ENCODE peak calls at places on chromosomes 2 and 18, in six cellular contexts. X is mesendoderm, Q is fibroblast of lung, P is mucosa of descending colon, W is small intestine, A is gastrocnemius medialis. D is an unnamed sample.

GRCh38 chr2:133253793-133254192 is 314.5 kb downstream of the NCKAP5 start:
- DNase-seq in X (no peak), Q (peak), P (no peak), W (no peak), A (no peak), D (no peak)

GRCh38 chr2:38968021-38968420 is 78.3 kb downstream of the ARHGEF33 start:
- DNase-seq in X (no peak), Q (no peak), P (no peak), W (no peak), A (no peak), D (no peak)

GRCh38 chr2:237441605-237442004 is 27.6 kb upstream of the COL6A3 start:
- DNase-seq in X (no peak), Q (peak), P (no peak), W (no peak), A (no peak), D (peak)

GRCh38 chr18:34511879-34512278 is 198.2 kb upstream of the DTNA start:
- DNase-seq in X (no peak), Q (no peak), P (no peak), W (no peak), A (no peak), D (no peak)

GRCh38 chr18:10477121-10477862 is 22.9 kb downstream of the APCDD1 start:
- DNase-seq in X (peak), Q (no peak), P (no peak), W (no peak), A (no peak), D (no peak)

GRCh38 chr2:192749606-192750200 is 555.0 kb upstream of the TMEFF2 start:
- DNase-seq in X (peak), Q (peak), P (no peak), W (no peak), A (no peak), D (peak)

GRCh38 chr2:229330952-229331351 is 59.9 kb upstream of the PID1 start:
- DNase-seq in X (no peak), Q (no peak), P (peak), W (no peak), A (peak), D (no peak)

GRCh38 chr18:69590150-69590549 is 189.5 kb downstream of the DOK6 start:
- DNase-seq in X (no peak), Q (peak), P (no peak), W (no peak), A (no peak), D (no peak)

GRCh38 chr2:232900811-232901701 is 31.0 kb downstream of the SNORC start:
- DNase-seq in X (peak), Q (no peak), P (no peak), W (no peak), A (no peak), D (no peak)

GRCh38 chr2:179338681-179339080 is 74.0 kb upstream of the SESTD1 start:
- DNase-seq in X (no peak), Q (no peak), P (no peak), W (no peak), A (no peak), D (no peak)

GRCh38 chr18:41761329-41762028 is 193.6 kb upstream of the PIK3C3 start:
- DNase-seq in X (no peak), Q (peak), P (no peak), W (no peak), A (no peak), D (peak)

GRCh38 chr18:867257-867656 is 37.4 kb upstream of the ADCYAP1 start:
- DNase-seq in X (no peak), Q (no peak), P (no peak), W (no peak), A (no peak), D (no peak)

GRCh38 chr2:150204449-150204848 is 283.0 kb downstream of the RND3 start:
- DNase-seq in X (no peak), Q (peak), P (no peak), W (no peak), A (no peak), D (peak)

GRCh38 chr2:8566155-8566670 is 115.6 kb upstream of the ID2 start:
- DNase-seq in X (no peak), Q (no peak), P (no peak), W (no peak), A (no peak), D (no peak)

GRCh38 chr2:29114514-29114840 is 738 bp upstream of the CLIP4 start:
- DNase-seq in X (no peak), Q (no peak), P (no peak), W (no peak), A (no peak), D (no peak)

GRCh38 chr2:180519276-180519675 is 461.1 kb upstream of the UBE2E3 start:
- DNase-seq in X (peak), Q (peak), P (no peak), W (no peak), A (no peak), D (peak)

GRCh38 chr2:173959909-173960308 is 5.3 kb downstream of the SP3 start:
- DNase-seq in X (no peak), Q (no peak), P (no peak), W (no peak), A (no peak), D (no peak)

GRCh38 chr2:84886791-84887190 is 5.9 kb upstream of the TRABD2A start:
- DNase-seq in X (no peak), Q (no peak), P (no peak), W (no peak), A (no peak), D (no peak)

GRCh38 chr2:120321721-120322284 is 24.1 kb upstream of the INHBB start:
- DNase-seq in X (no peak), Q (no peak), P (no peak), W (no peak), A (no peak), D (no peak)

GRCh38 chr2:33021542-33022259 is 74.9 kb downstream of the LTBP1 start:
- DNase-seq in X (peak), Q (peak), P (no peak), W (no peak), A (no peak), D (peak)

GRCh38 chr2:19119326-19120001 is 239.0 kb downstream of the OSR1 start:
- DNase-seq in X (no peak), Q (no peak), P (no peak), W (no peak), A (no peak), D (no peak)

GRCh38 chr2:20291106-20291564 is 59.5 kb downstream of the PUM2 start:
- DNase-seq in X (peak), Q (peak), P (peak), W (peak), A (no peak), D (peak)

GRCh38 chr18:23237524-23238151 is 102.4 kb downstream of the CABLES1 start:
- DNase-seq in X (peak), Q (peak), P (peak), W (peak), A (no peak), D (peak)

GRCh38 chr2:172046080-172046678 is 39.1 kb upstream of the DLX1 start:
- DNase-seq in X (no peak), Q (peak), P (no peak), W (no peak), A (no peak), D (no peak)

GRCh38 chr18:58953627-58954026 is 89.0 kb downstream of the ZNF532 start:
- DNase-seq in X (no peak), Q (no peak), P (no peak), W (peak), A (no peak), D (no peak)

GRCh38 chr2:67561411-67561965 is 164.4 kb downstream of the ETAA1 start:
- DNase-seq in X (no peak), Q (peak), P (peak), W (peak), A (no peak), D (peak)

GRCh38 chr2:237616373-237617304 is 10.7 kb upstream of the LRRFIP1 start:
- DNase-seq in X (no peak), Q (peak), P (no peak), W (no peak), A (no peak), D (peak)

GRCh38 chr2:217947341-217948316 is 55.2 kb downstream of the TNS1 start:
- DNase-seq in X (peak), Q (no peak), P (no peak), W (no peak), A (no peak), D (no peak)

GRCh38 chr18:69754108-69754507 is 193.6 kb downstream of the CD226 start:
- DNase-seq in X (no peak), Q (peak), P (no peak), W (no peak), A (no peak), D (no peak)

GRCh38 chr2:117057021-117057420 is 757.5 kb upstream of the DDX18 start:
- DNase-seq in X (peak), Q (no peak), P (peak), W (peak), A (no peak), D (no peak)

GRCh38 chr2:156385242-156385641 is 50.9 kb upstream of the GPD2 start:
- DNase-seq in X (no peak), Q (no peak), P (no peak), W (no peak), A (no peak), D (no peak)

GRCh38 chr2:74188018-74188601 is 9.4 kb upstream of the MOB1A start:
- DNase-seq in X (peak), Q (peak), P (no peak), W (no peak), A (peak), D (peak)

GRCh38 chr18:1954583-1955312 is 616.6 kb downstream of the METTL4 start:
- DNase-seq in X (no peak), Q (no peak), P (no peak), W (no peak), A (no peak), D (no peak)
- H3K4me3 ChIP-seq in X (no peak), Q (no peak), P (no peak), W (no peak), A (no peak), D (no peak)

DNA sequence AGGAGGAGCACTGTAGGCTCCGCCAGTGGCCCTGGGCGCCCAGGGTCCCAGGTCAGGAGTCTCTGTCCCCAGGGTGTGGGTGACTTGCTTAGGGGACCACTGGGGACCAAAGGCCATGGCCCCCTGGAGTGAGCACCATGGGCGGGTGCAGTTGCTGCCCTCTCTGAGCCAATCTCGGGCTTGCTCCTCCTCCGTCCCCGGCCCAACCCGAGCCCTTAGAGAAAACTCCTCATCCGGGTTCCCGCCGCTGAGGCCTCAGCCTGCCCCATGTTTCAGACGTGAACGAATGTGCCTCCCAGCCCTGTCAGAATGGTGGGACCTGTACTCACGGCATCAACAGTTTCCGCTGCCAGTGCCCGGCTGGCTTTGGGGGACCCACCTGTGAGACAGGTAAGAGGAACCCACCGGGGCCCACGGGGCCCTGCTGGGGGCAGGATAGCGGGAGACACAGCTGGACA is 38.6 kb downstream of the SNED1 start:
- DNase-seq in X (no peak), Q (no peak), P (peak), W (no peak), A (no peak), D (no peak)
- H3K4me3 ChIP-seq in X (no peak), Q (no peak), P (no peak), W (peak), A (no peak), D (no peak)

GRCh38 chr2:190809139-190809764 is 71.4 kb upstream of the GLS start:
- DNase-seq in X (no peak), Q (no peak), P (peak), W (peak), A (no peak), D (no peak)
- H3K4me3 ChIP-seq in X (no peak), Q (no peak), P (no peak), W (no peak), A (no peak), D (no peak)

GRCh38 chr18:54218299-54218698 is 6.2 kb downstream of the MBD2 start:
- DNase-seq in X (no peak), Q (no peak), P (no peak), W (peak), A (no peak), D (no peak)
- H3K4me3 ChIP-seq in X (no peak), Q (no peak), P (no peak), W (no peak), A (no peak), D (no peak)

DNA sequence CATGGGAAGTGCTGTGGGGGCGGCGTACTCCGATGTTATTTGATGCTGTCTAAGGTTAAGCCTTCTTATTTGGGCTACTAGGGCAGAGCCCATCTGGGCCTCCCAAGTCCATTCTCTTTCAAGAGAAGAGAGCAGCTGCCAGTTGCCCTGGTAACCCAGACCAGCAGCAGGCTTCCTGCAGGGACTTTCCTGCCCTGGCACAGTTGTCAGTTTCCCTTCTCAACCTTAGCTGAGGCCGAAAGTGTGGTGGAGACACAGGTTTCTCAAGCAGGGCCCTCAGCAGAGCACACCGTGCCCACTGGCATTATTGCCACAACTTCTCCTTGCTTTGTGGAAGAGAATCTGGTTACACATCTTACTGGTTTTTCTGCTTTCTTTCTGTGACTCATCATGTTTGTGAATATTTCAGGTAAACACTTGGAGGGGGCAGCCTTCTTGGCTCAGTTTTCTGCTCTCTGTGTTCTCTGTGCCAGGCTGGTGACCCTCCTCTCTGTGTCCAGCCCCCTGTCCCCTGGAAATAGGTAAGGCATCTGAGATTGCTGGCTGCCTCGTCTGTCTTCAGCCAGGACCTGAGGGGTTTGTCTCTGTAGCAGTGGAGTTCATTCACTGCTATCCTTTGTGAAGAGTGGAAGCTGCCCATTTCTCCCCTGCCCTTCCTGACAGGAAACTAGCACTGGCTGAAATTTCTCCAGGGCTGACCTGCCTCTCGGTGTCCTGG is 111.0 kb downstream of the B3GNT2 start:
- DNase-seq in X (peak), Q (peak), P (peak), W (peak), A (no peak), D (peak)
- H3K4me3 ChIP-seq in X (no peak), Q (no peak), P (no peak), W (no peak), A (no peak), D (no peak)

DNA sequence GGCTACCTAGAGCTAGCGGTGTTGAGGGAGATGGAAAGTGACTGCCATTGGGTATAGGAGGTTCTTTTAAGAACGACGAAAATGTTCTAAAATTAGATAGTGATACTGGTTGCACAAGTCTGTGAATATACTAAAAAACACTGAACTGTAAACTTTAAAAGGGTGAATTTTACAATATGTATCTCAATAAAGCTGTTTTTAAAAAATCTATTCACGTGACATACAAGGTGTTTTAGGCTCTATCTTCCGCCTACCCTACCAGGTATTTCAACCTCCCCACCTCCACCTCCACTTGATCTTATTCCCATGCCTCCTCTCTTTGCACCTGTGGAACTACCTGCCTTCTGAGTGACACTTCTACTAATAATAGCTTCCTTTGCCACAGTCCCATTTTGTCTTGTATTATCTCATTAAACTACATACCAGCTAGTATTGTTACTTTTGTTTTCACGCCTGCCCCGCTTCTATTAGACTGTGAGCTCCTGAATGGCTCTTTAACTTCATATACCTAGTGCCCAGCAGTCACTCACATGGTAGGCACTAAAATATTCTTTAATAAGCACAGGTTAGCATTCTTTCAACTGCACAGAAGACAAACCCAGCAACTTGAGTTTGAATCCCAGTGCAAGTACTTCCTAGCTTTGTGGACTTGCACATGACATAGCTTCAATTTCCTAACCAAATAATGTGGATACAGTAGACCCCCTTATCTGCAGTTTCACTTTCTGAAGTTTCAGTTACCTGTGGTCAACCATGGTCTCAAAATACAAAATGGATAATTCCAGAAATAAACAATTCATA is 9.3 kb downstream of the ITSN2 start:
- DNase-seq in X (no peak), Q (no peak), P (no peak), W (no peak), A (no peak), D (no peak)
- H3K4me3 ChIP-seq in X (no peak), Q (no peak), P (no peak), W (no peak), A (no peak), D (no peak)

GRCh38 chr18:28178720-28179119 is 1.8 kb upstream of the CDH2 start:
- DNase-seq in X (peak), Q (peak), P (no peak), W (no peak), A (no peak), D (peak)
- H3K4me3 ChIP-seq in X (peak), Q (peak), P (no peak), W (no peak), A (no peak), D (peak)